ENCODE peak calls at places on chromosome 16, in seven cellular contexts. O, K, T, S, M, U and N are unnamed samples.

GRCh38 chr16:74862743-74863244 is 88.2 kb upstream of the FA2H start:
- DNase-seq in M (peak), K (no peak), O (peak), S (no peak), U (no peak), T (peak), N (no peak)

GRCh38 chr16:31874354-31875111 is 926 bp downstream of the ZNF267 start:
- DNase-seq in U (peak), T (peak), K (no peak), S (no peak), O (peak), M (peak), N (no peak)

GRCh38 chr16:14003119-14003570 is 68.0 kb upstream of the MRTFB start:
- DNase-seq in K (peak), T (peak), S (peak), U (peak), M (peak), O (peak), N (peak)

GRCh38 chr16:15055141-15056053 is 477 bp downstream of the NTAN1 start:
- DNase-seq in S (peak), U (peak), T (peak), K (no peak), M (peak), O (no peak), N (no peak)

GRCh38 chr16:4370570-4371480 is 823 bp upstream of the VASN start:
- DNase-seq in U (peak), T (no peak), S (peak), K (peak), M (no peak), O (no peak), N (no peak)

GRCh38 chr16:22813946-22814325 is at the start of gene HS3ST2:
- DNase-seq in U (peak), O (peak), T (no peak), S (peak), K (peak), M (no peak), N (peak)

GRCh38 chr16:10608687-10609409 is 28.4 kb upstream of the EMP2 start:
- DNase-seq in O (no peak), S (no peak), T (no peak), M (no peak), K (peak), U (no peak), N (peak)

GRCh38 chr16:19898924-19899604 is 14.4 kb upstream of the GPRC5B start:
- DNase-seq in K (no peak), T (peak), S (no peak), M (peak), O (peak), U (peak), N (no peak)

GRCh38 chr16:49740190-49740589 is 115.7 kb downstream of the ZNF423 start:
- DNase-seq in S (no peak), U (no peak), M (no peak), O (no peak), T (no peak), K (no peak), N (no peak)

GRCh38 chr16:872436-873242 is 72.1 kb upstream of the GNG13 start:
- DNase-seq in K (peak), S (peak), O (no peak), U (no peak), M (no peak), T (no peak), N (no peak)

GRCh38 chr16:17313085-17313611 is 157.6 kb downstream of the XYLT1 start:
- DNase-seq in K (no peak), U (peak), O (peak), M (no peak), S (no peak), T (no peak), N (no peak)

GRCh38 chr16:74936902-74937560 is 47.9 kb downstream of the WDR59 start:
- DNase-seq in O (no peak), U (no peak), M (peak), K (no peak), S (no peak), T (no peak), N (no peak)

GRCh38 chr16:75456971-75457370 is 7.5 kb downstream of the TMEM170A start:
- DNase-seq in K (no peak), M (no peak), S (no peak), O (no peak), U (no peak), T (no peak), N (peak)

GRCh38 chr16:4323071-4323844 is 7.4 kb downstream of the GLIS2 start:
- DNase-seq in O (no peak), U (no peak), T (no peak), M (no peak), K (no peak), S (peak), N (peak)

GRCh38 chr16:31875112-31875803 is 1.7 kb downstream of the ZNF267 start:
- DNase-seq in O (no peak), S (no peak), U (no peak), M (peak), T (peak), K (no peak), N (no peak)

GRCh38 chr16:86517652-86518258 is 7.4 kb downstream of the FOXF1 start:
- DNase-seq in O (peak), M (peak), S (no peak), T (peak), K (peak), U (peak), N (no peak)

GRCh38 chr16:25078386-25078978 is 33.1 kb upstream of the LCMT1 start:
- DNase-seq in U (no peak), K (no peak), O (no peak), T (peak), M (no peak), S (no peak), N (no peak)

GRCh38 chr16:84766978-84767773 is 52.6 kb upstream of the CRISPLD2 start:
- DNase-seq in O (no peak), K (no peak), S (no peak), M (no peak), U (no peak), T (no peak), N (no peak)
- H3K4me3 ChIP-seq in O (no peak), K (no peak), S (no peak), M (no peak), U (no peak), T (no peak), N (no peak)

GRCh38 chr16:69424053-69424934 is at the start of gene CYB5B:
- DNase-seq in S (peak), O (peak), M (peak), T (peak), U (peak), K (peak), N (peak)
- TF ChIP-seq CTCF in S (no peak), O (peak), M (no peak), T (no peak), U (no peak), K (peak), N (no peak)

DNA sequence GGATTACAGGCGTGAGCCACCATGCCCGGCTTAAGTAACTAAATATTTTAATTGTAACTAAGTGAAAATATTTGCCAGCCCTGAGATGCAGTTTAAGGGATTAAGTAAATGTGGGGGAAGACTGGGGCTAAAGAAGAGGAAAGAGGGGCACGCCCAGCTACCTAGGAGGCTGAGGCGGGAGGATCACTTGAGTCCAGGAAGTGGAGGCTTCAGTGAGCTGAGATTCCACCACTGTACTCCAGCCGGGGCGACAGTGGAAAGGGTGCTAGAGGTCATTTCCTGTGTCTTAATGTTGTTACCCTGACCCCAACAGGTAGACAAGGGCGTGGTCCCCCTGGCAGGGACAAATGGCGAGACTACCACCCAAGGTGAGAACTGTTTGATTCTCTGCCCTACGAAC is 2.8 kb downstream of the ALDOA start:
- DNase-seq in K (no peak), U (no peak), O (no peak), M (no peak), S (no peak), T (no peak), N (no peak)
- H3K4me3 ChIP-seq in K (peak), U (no peak), O (no peak), M (peak), S (no peak), T (no peak), N (no peak)

GRCh38 chr16:66129196-66129595 is 237.3 kb upstream of the CDH5 start:
- DNase-seq in U (no peak), T (no peak), O (no peak), K (no peak), S (no peak), M (no peak), N (no peak)

GRCh38 chr16:66130296-66130910 is 236.1 kb upstream of the CDH5 start:
- DNase-seq in M (peak), S (no peak), T (no peak), O (no peak), U (no peak), K (no peak), N (no peak)

GRCh38 chr16:66127459-66128362 is 238.8 kb upstream of the CDH5 start:
- DNase-seq in M (peak), S (no peak), O (peak), K (no peak), U (no peak), T (no peak), N (no peak)

GRCh38 chr16:66131156-66131807 is 235.2 kb upstream of the CDH5 start:
- DNase-seq in U (no peak), K (no peak), T (no peak), O (no peak), S (no peak), M (peak), N (no peak)

GRCh38 chr16:66128363-66128725 is 238.1 kb upstream of the CDH5 start:
- DNase-seq in T (no peak), S (no peak), M (no peak), O (no peak), K (no peak), U (no peak), N (no peak)
- TF ChIP-seq CTCF in T (no peak), S (no peak), M (no peak), O (no peak), K (no peak), U (no peak), N (no peak)

GRCh38 chr16:56639045-56639444 is 579 bp downstream of the MT1A start:
- DNase-seq in K (no peak), T (no peak), O (no peak), M (no peak), S (no peak), U (no peak), N (no peak)

GRCh38 chr16:56640076-56640475 is 1.6 kb downstream of the MT1A start:
- DNase-seq in O (no peak), M (no peak), U (no peak), S (no peak), K (no peak), T (no peak), N (no peak)

GRCh38 chr16:56635441-56635967 is 3.0 kb upstream of the MT1A start:
- DNase-seq in U (no peak), O (peak), K (no peak), S (no peak), T (no peak), M (no peak), N (no peak)

GRCh38 chr16:56636616-56637413 is 1.7 kb upstream of the MT1A start:
- DNase-seq in M (no peak), T (no peak), S (no peak), O (no peak), K (no peak), U (no peak), N (no peak)

GRCh38 chr16:56637814-56638750 is at the start of gene MT1A:
- DNase-seq in T (no peak), S (peak), O (peak), M (no peak), K (peak), U (peak), N (peak)
- H3K4me3 ChIP-seq in T (no peak), S (peak), O (peak), M (no peak), K (peak), U (peak), N (peak)

GRCh38 chr16:81261049-81261648 is 22.7 kb downstream of the BCO1 start:
- DNase-seq in M (peak), T (peak), K (no peak), S (no peak), O (peak), U (no peak), N (no peak)
- TF ChIP-seq CTCF in M (peak), T (peak), K (peak), S (peak), O (peak), U (peak), N (peak)